ENCODE peak calls at places on chromosomes 6 and 20, in ten cellular contexts. J is prostate gland, E is endothelial cell of umbilical vein, G is HepG2, V is H1, Q is stomach, P is spleen, W is GM12891, L is HCT116, N is upper lobe of left lung. D is an unnamed sample.

GRCh38 chr6:1400126-1400850 is 10.9 kb downstream of the FOXF2 start:
- DNase-seq in V (no peak), Q (peak; percentile 16), E (no peak), G (no peak), P (no peak), W (no peak), N (no peak), L (no peak), J (no peak), D (peak; percentile 28)

GRCh38 chr6:90024633-90025032 is 130.4 kb downstream of the GJA10 start:
- DNase-seq in E (no peak), N (no peak), J (no peak), L (no peak), G (no peak), W (no peak), V (no peak), Q (no peak), P (no peak), D (no peak)

GRCh38 chr20:35048739-35049138 is 43.9 kb downstream of the TRPC4AP start:
- DNase-seq in W (no peak), E (no peak), N (no peak), L (no peak), V (no peak), P (no peak), Q (no peak), J (no peak), G (peak; percentile 80), D (no peak)

GRCh38 chr6:28750926-28751458 is 172.8 kb downstream of the TRIM27 start:
- DNase-seq in L (no peak), J (no peak), P (no peak), E (no peak), N (no peak), G (no peak), Q (no peak), V (no peak), W (no peak), D (no peak)

GRCh38 chr20:6886065-6886729 is 118.7 kb downstream of the BMP2 start:
- DNase-seq in V (no peak), W (no peak), G (no peak), Q (no peak), N (no peak), E (no peak), L (no peak), J (no peak), P (no peak), D (no peak)

GRCh38 chr6:63926258-63926657 is 290.7 kb downstream of the PHF3 start:
- DNase-seq in W (no peak), J (no peak), V (no peak), P (no peak), G (no peak), N (no peak), L (no peak), E (no peak), Q (no peak), D (no peak)

GRCh38 chr6:169794317-169795055 is 43.1 kb downstream of the ERMARD start:
- DNase-seq in P (peak; percentile 51), W (no peak), L (no peak), N (no peak), Q (peak; percentile 73), G (no peak), E (no peak), V (peak; percentile 34), J (no peak), D (no peak)

GRCh38 chr6:51531623-51532022 is 555.8 kb downstream of the PKHD1 start:
- DNase-seq in Q (no peak), V (no peak), E (no peak), L (no peak), N (no peak), P (no peak), W (no peak), G (no peak), J (no peak), D (no peak)

GRCh38 chr6:26224940-26225847 is 138.0 kb downstream of the HFE start:
- DNase-seq in E (peak; percentile 89), Q (no peak), G (no peak), P (peak; percentile 82), W (no peak), J (peak; percentile 57), L (no peak), V (peak; percentile 69), N (peak; percentile 76), D (no peak)

GRCh38 chr6:144497650-144498049 is 212.5 kb downstream of the UTRN start:
- DNase-seq in N (no peak), Q (no peak), P (no peak), J (no peak), G (no peak), E (no peak), W (no peak), L (no peak), V (no peak), D (no peak)

GRCh38 chr6:129644567-129645015 is 65.4 kb downstream of the ARHGAP18 start:
- DNase-seq in W (no peak), J (no peak), V (no peak), Q (no peak), N (no peak), G (peak; percentile 85), P (no peak), E (peak; percentile 96), L (peak; percentile 75), D (no peak)
- TF ChIP-seq POLR2AphosphoS5 in W (no peak), J (no peak), V (no peak), Q (no peak), N (no peak), G (no peak), P (no peak), E (no peak), L (no peak), D (no peak)

GRCh38 chr6:32946893-32947292 is 6.0 kb downstream of the HLA-DMA start:
- DNase-seq in E (no peak), Q (no peak), G (no peak), N (no peak), L (no peak), V (no peak), J (no peak), W (no peak), P (no peak), D (no peak)

GRCh38 chr6:32950449-32950848 is 2.4 kb downstream of the HLA-DMA start:
- DNase-seq in V (no peak), L (no peak), P (no peak), Q (no peak), G (no peak), W (no peak), N (no peak), E (no peak), J (no peak), D (no peak)

GRCh38 chr6:32950010-32950409 is 2.9 kb downstream of the HLA-DMA start:
- DNase-seq in L (no peak), E (no peak), J (no peak), G (no peak), N (no peak), W (no peak), Q (no peak), P (no peak), V (no peak), D (no peak)

GRCh38 chr6:32947552-32948465 is 5.1 kb downstream of the HLA-DMA start:
- DNase-seq in E (peak; percentile 58), W (no peak), N (no peak), J (peak; percentile 38), L (peak; percentile 48), V (peak; percentile 63), Q (no peak), G (peak; percentile 58), P (no peak), D (no peak)

DNA sequence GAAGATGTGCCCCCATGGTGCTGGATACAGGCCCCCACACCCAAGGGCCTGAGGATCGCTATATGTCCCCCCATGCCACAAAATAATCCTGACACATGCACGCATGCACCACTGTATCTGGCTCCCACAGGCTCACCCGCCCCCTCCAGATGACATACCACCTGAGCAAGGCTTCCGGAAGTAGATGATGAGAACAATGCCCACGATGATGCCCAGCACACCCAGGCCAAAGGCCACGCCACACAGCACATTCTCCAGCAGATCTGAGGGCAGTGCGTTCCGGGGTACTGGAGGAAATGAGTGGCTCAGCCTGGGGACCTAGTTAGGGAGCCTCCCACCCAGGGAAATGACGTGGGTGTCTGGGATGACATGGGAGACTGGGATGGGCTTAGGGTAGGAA is 3.8 kb downstream of the HLA-DMA start:
- DNase-seq in L (no peak), V (no peak), Q (no peak), W (no peak), J (no peak), G (no peak), P (no peak), N (no peak), E (no peak), D (no peak)
- TF ChIP-seq POLR2A in L (no peak), V (no peak), Q (no peak), W (no peak), J (no peak), G (no peak), P (no peak), N (no peak), E (no peak), D (no peak)

DNA sequence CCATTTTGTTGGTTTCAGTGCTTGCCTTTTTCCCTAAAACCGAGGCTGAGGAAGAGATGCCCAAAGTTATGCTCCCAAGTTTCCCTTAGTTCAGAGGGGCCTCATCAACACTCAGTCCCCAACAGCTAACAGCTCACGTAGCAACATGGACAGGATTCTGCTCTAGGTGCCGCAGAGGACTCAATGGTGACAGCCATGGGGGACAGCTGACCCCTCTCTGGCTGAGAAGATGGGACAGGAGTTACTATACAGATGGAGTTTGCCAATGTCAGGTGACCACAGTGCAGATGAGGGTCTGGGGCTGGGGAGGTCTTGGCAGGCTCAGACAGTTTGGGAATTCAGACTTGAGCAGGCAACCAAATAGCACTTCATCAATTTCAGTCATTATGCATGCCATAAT is 67.3 kb downstream of the NPEPL1 start:
- DNase-seq in P (peak; percentile 37), W (no peak), E (no peak), J (no peak), G (no peak), L (no peak), Q (peak; percentile 10), N (no peak), V (no peak), D (no peak)
- TF ChIP-seq POLR2AphosphoS5 in P (no peak), W (no peak), E (no peak), J (no peak), G (no peak), L (no peak), Q (no peak), N (no peak), V (no peak), D (no peak)

GRCh38 chr20:36541227-36542018 is at the start of gene MYL9:
- DNase-seq in V (peak; percentile 76), W (peak; percentile 81), G (no peak), J (peak; percentile 86), N (peak; percentile 99), E (peak; percentile 43), L (no peak), Q (peak; percentile 85), P (peak; percentile 92), D (peak; percentile 94)
- TF ChIP-seq POLR2A in V (no peak), W (no peak), G (no peak), J (peak; percentile 28), N (no peak), E (peak; percentile 49), L (no peak), Q (no peak), P (no peak), D (peak; percentile 49)

D was measured in breast epithelium.